ENCODE peak calls at places on chromosomes 11 and 22, in eight cellular contexts. One of them, this sample, is unnamed.

GRCh38 chr11:93967258-93967657 is 53.9 kb upstream of the HEPHL1 start:
- DNase-seq in IMR-90: no peak
- DNase-seq in kidney tubule cell: no peak
- DNase-seq in NCI-H1092 treated with DMSO at 0.1 percent for 48 hours: no peak
- DNase-seq in T-helper 2 cell: no peak
- DNase-seq in body of pancreas: no peak
- DNase-seq in amniotic stem cell: no peak
- DNase-seq in fibroblast of the aortic adventitia: no peak
- DNase-seq in this sample: no peak

GRCh38 chr11:27701262-27702105 is 1.2 kb upstream of the BDNF start:
- DNase-seq in IMR-90: peak; percentile 89
- DNase-seq in kidney tubule cell: peak; percentile 55
- DNase-seq in NCI-H1092 treated with DMSO at 0.1 percent for 48 hours: peak; percentile 38
- DNase-seq in T-helper 2 cell: no peak
- DNase-seq in body of pancreas: no peak
- DNase-seq in amniotic stem cell: peak; percentile 55
- DNase-seq in fibroblast of the aortic adventitia: peak; percentile 76
- DNase-seq in this sample: no peak

GRCh38 chr11:76772100-76772782 is 10.9 kb upstream of the TSKU start:
- DNase-seq in IMR-90: peak; percentile 50
- DNase-seq in kidney tubule cell: no peak
- DNase-seq in NCI-H1092 treated with DMSO at 0.1 percent for 48 hours: no peak
- DNase-seq in T-helper 2 cell: no peak
- DNase-seq in body of pancreas: no peak
- DNase-seq in amniotic stem cell: no peak
- DNase-seq in fibroblast of the aortic adventitia: peak; percentile 49
- DNase-seq in this sample: no peak

GRCh38 chr22:24291538-24292201 is 21.0 kb downstream of the SPECC1L start:
- DNase-seq in IMR-90: no peak
- DNase-seq in kidney tubule cell: no peak
- DNase-seq in NCI-H1092 treated with DMSO at 0.1 percent for 48 hours: no peak
- DNase-seq in T-helper 2 cell: no peak
- DNase-seq in body of pancreas: no peak
- DNase-seq in amniotic stem cell: no peak
- DNase-seq in fibroblast of the aortic adventitia: no peak
- DNase-seq in this sample: no peak

GRCh38 chr22:19823191-19823590 is 31.5 kb downstream of the GNB1L start:
- DNase-seq in IMR-90: no peak
- DNase-seq in kidney tubule cell: no peak
- DNase-seq in NCI-H1092 treated with DMSO at 0.1 percent for 48 hours: no peak
- DNase-seq in T-helper 2 cell: no peak
- DNase-seq in body of pancreas: no peak
- DNase-seq in amniotic stem cell: no peak
- DNase-seq in fibroblast of the aortic adventitia: no peak
- DNase-seq in this sample: no peak

GRCh38 chr11:70068345-70068744 is 9.8 kb upstream of the ANO1 start:
- DNase-seq in IMR-90: no peak
- DNase-seq in kidney tubule cell: no peak
- DNase-seq in NCI-H1092 treated with DMSO at 0.1 percent for 48 hours: no peak
- DNase-seq in T-helper 2 cell: no peak
- DNase-seq in body of pancreas: no peak
- DNase-seq in amniotic stem cell: no peak
- DNase-seq in fibroblast of the aortic adventitia: no peak
- DNase-seq in this sample: no peak

GRCh38 chr22:24953294-24954113 is 988 bp downstream of the KIAA1671 start:
- DNase-seq in IMR-90: no peak
- DNase-seq in kidney tubule cell: peak; percentile 32
- DNase-seq in NCI-H1092 treated with DMSO at 0.1 percent for 48 hours: no peak
- DNase-seq in T-helper 2 cell: no peak
- DNase-seq in body of pancreas: peak; percentile 58
- DNase-seq in amniotic stem cell: no peak
- DNase-seq in fibroblast of the aortic adventitia: no peak
- DNase-seq in this sample: no peak

GRCh38 chr11:33716236-33716635 is 15.6 kb upstream of the C11orf91 start:
- DNase-seq in IMR-90: no peak
- DNase-seq in kidney tubule cell: peak; percentile 48
- DNase-seq in NCI-H1092 treated with DMSO at 0.1 percent for 48 hours: no peak
- DNase-seq in T-helper 2 cell: no peak
- DNase-seq in body of pancreas: peak; percentile 32
- DNase-seq in amniotic stem cell: no peak
- DNase-seq in fibroblast of the aortic adventitia: peak; percentile 67
- DNase-seq in this sample: no peak

GRCh38 chr11:96191752-96192151 is 151.2 kb downstream of the MAML2 start:
- DNase-seq in IMR-90: peak; percentile 24
- DNase-seq in kidney tubule cell: no peak
- DNase-seq in NCI-H1092 treated with DMSO at 0.1 percent for 48 hours: no peak
- DNase-seq in T-helper 2 cell: no peak
- DNase-seq in body of pancreas: no peak
- DNase-seq in amniotic stem cell: no peak
- DNase-seq in fibroblast of the aortic adventitia: peak; percentile 23
- DNase-seq in this sample: no peak

GRCh38 chr22:43242627-43243026 is 55.7 kb upstream of the TTLL12 start:
- DNase-seq in IMR-90: no peak
- DNase-seq in kidney tubule cell: no peak
- DNase-seq in NCI-H1092 treated with DMSO at 0.1 percent for 48 hours: no peak
- DNase-seq in T-helper 2 cell: no peak
- DNase-seq in body of pancreas: no peak
- DNase-seq in amniotic stem cell: no peak
- DNase-seq in fibroblast of the aortic adventitia: no peak
- DNase-seq in this sample: no peak

GRCh38 chr11:128484172-128484571 is 103.2 kb downstream of the ETS1 start:
- DNase-seq in IMR-90: no peak
- DNase-seq in kidney tubule cell: no peak
- DNase-seq in NCI-H1092 treated with DMSO at 0.1 percent for 48 hours: no peak
- DNase-seq in T-helper 2 cell: no peak
- DNase-seq in body of pancreas: peak; percentile 43
- DNase-seq in amniotic stem cell: no peak
- DNase-seq in fibroblast of the aortic adventitia: no peak
- DNase-seq in this sample: no peak

GRCh38 chr22:44133901-44134511 is 46.7 kb upstream of the PARVG start:
- DNase-seq in IMR-90: no peak
- DNase-seq in kidney tubule cell: no peak
- DNase-seq in NCI-H1092 treated with DMSO at 0.1 percent for 48 hours: no peak
- DNase-seq in T-helper 2 cell: no peak
- DNase-seq in body of pancreas: peak; percentile 16
- DNase-seq in amniotic stem cell: no peak
- DNase-seq in fibroblast of the aortic adventitia: peak; percentile 85
- DNase-seq in this sample: no peak

GRCh38 chr11:80096736-80097135 is 655.9 kb upstream of the TENM4 start:
- DNase-seq in IMR-90: peak; percentile 87
- DNase-seq in kidney tubule cell: peak; percentile 98
- DNase-seq in NCI-H1092 treated with DMSO at 0.1 percent for 48 hours: no peak
- DNase-seq in T-helper 2 cell: no peak
- DNase-seq in body of pancreas: no peak
- DNase-seq in amniotic stem cell: peak; percentile 55
- DNase-seq in fibroblast of the aortic adventitia: peak; percentile 56
- DNase-seq in this sample: no peak

GRCh38 chr11:125229916-125230315 is 65.4 kb downstream of the PKNOX2 start:
- DNase-seq in IMR-90: no peak
- DNase-seq in kidney tubule cell: no peak
- DNase-seq in NCI-H1092 treated with DMSO at 0.1 percent for 48 hours: no peak
- DNase-seq in T-helper 2 cell: no peak
- DNase-seq in body of pancreas: no peak
- DNase-seq in amniotic stem cell: no peak
- DNase-seq in fibroblast of the aortic adventitia: no peak
- DNase-seq in this sample: no peak

GRCh38 chr11:66951135-66951534 is 7.0 kb downstream of the PC start:
- DNase-seq in IMR-90: no peak
- DNase-seq in kidney tubule cell: no peak
- DNase-seq in NCI-H1092 treated with DMSO at 0.1 percent for 48 hours: no peak
- DNase-seq in T-helper 2 cell: no peak
- DNase-seq in body of pancreas: no peak
- DNase-seq in amniotic stem cell: no peak
- DNase-seq in fibroblast of the aortic adventitia: no peak
- DNase-seq in this sample: no peak

GRCh38 chr22:43013355-43014061 is 1.4 kb downstream of the PACSIN2 start:
- DNase-seq in IMR-90: no peak
- DNase-seq in kidney tubule cell: peak; percentile 65
- DNase-seq in NCI-H1092 treated with DMSO at 0.1 percent for 48 hours: no peak
- DNase-seq in T-helper 2 cell: no peak
- DNase-seq in body of pancreas: peak; percentile 59
- DNase-seq in amniotic stem cell: no peak
- DNase-seq in fibroblast of the aortic adventitia: no peak
- DNase-seq in this sample: no peak

GRCh38 chr11:101428918-101429317 is 154.9 kb downstream of the TRPC6 start:
- DNase-seq in IMR-90: peak; percentile 54
- DNase-seq in kidney tubule cell: peak; percentile 41
- DNase-seq in NCI-H1092 treated with DMSO at 0.1 percent for 48 hours: no peak
- DNase-seq in T-helper 2 cell: no peak
- DNase-seq in body of pancreas: no peak
- DNase-seq in amniotic stem cell: no peak
- DNase-seq in fibroblast of the aortic adventitia: peak; percentile 29
- DNase-seq in this sample: no peak

GRCh38 chr11:17386331-17387084 is 2.0 kb downstream of the KCNJ11 start:
- DNase-seq in IMR-90: peak; percentile 34
- DNase-seq in kidney tubule cell: peak; percentile 62
- DNase-seq in NCI-H1092 treated with DMSO at 0.1 percent for 48 hours: peak; percentile 48
- DNase-seq in T-helper 2 cell: no peak
- DNase-seq in body of pancreas: peak; percentile 83
- DNase-seq in amniotic stem cell: peak; percentile 5
- DNase-seq in fibroblast of the aortic adventitia: peak; percentile 46
- DNase-seq in this sample: peak; percentile 66

GRCh38 chr22:35498446-35498845 is 42.2 kb upstream of the RASD2 start:
- DNase-seq in IMR-90: no peak
- DNase-seq in kidney tubule cell: no peak
- DNase-seq in NCI-H1092 treated with DMSO at 0.1 percent for 48 hours: no peak
- DNase-seq in T-helper 2 cell: no peak
- DNase-seq in body of pancreas: no peak
- DNase-seq in amniotic stem cell: no peak
- DNase-seq in fibroblast of the aortic adventitia: no peak
- DNase-seq in this sample: no peak

GRCh38 chr22:42621505-42622002 is 6.9 kb upstream of the POLDIP3 start:
- DNase-seq in IMR-90: peak; percentile 61
- DNase-seq in kidney tubule cell: peak; percentile 90
- DNase-seq in NCI-H1092 treated with DMSO at 0.1 percent for 48 hours: peak; percentile 12
- DNase-seq in T-helper 2 cell: peak; percentile 31
- DNase-seq in body of pancreas: peak; percentile 76
- DNase-seq in amniotic stem cell: peak; percentile 35
- DNase-seq in fibroblast of the aortic adventitia: peak; percentile 79
- DNase-seq in this sample: peak; percentile 91

GRCh38 chr11:122344281-122344680 is 228.3 kb upstream of the BLID start:
- DNase-seq in IMR-90: peak; percentile 94
- DNase-seq in kidney tubule cell: no peak
- DNase-seq in NCI-H1092 treated with DMSO at 0.1 percent for 48 hours: no peak
- DNase-seq in T-helper 2 cell: no peak
- DNase-seq in body of pancreas: no peak
- DNase-seq in amniotic stem cell: peak; percentile 76
- DNase-seq in fibroblast of the aortic adventitia: peak; percentile 100
- DNase-seq in this sample: no peak

GRCh38 chr22:32127904-32128303 is 31.2 kb downstream of the C22orf42 start:
- DNase-seq in IMR-90: no peak
- DNase-seq in kidney tubule cell: no peak
- DNase-seq in NCI-H1092 treated with DMSO at 0.1 percent for 48 hours: no peak
- DNase-seq in T-helper 2 cell: no peak
- DNase-seq in body of pancreas: no peak
- DNase-seq in amniotic stem cell: no peak
- DNase-seq in fibroblast of the aortic adventitia: no peak
- DNase-seq in this sample: no peak

GRCh38 chr22:19019029-19019678 is 83.1 kb upstream of the PRODH start:
- DNase-seq in IMR-90: no peak
- DNase-seq in kidney tubule cell: no peak
- DNase-seq in NCI-H1092 treated with DMSO at 0.1 percent for 48 hours: no peak
- DNase-seq in T-helper 2 cell: no peak
- DNase-seq in body of pancreas: no peak
- DNase-seq in amniotic stem cell: no peak
- DNase-seq in fibroblast of the aortic adventitia: no peak
- DNase-seq in this sample: peak; percentile 4

GRCh38 chr11:8872017-8872416 is 39.0 kb upstream of the AKIP1 start:
- DNase-seq in IMR-90: no peak
- DNase-seq in kidney tubule cell: no peak
- DNase-seq in NCI-H1092 treated with DMSO at 0.1 percent for 48 hours: peak; percentile 74
- DNase-seq in T-helper 2 cell: no peak
- DNase-seq in body of pancreas: peak; percentile 7
- DNase-seq in amniotic stem cell: no peak
- DNase-seq in fibroblast of the aortic adventitia: no peak
- DNase-seq in this sample: no peak

GRCh38 chr22:30422481-30423295 is 2.9 kb upstream of the MTFP1 start:
- DNase-seq in IMR-90: peak; percentile 95
- DNase-seq in kidney tubule cell: peak; percentile 98
- DNase-seq in NCI-H1092 treated with DMSO at 0.1 percent for 48 hours: peak; percentile 34
- DNase-seq in T-helper 2 cell: no peak
- DNase-seq in body of pancreas: peak; percentile 79
- DNase-seq in amniotic stem cell: peak; percentile 84
- DNase-seq in fibroblast of the aortic adventitia: peak; percentile 91
- DNase-seq in this sample: no peak

GRCh38 chr11:116422556-116422955 is 350.2 kb downstream of the BUD13 start:
- DNase-seq in IMR-90: no peak
- DNase-seq in kidney tubule cell: no peak
- DNase-seq in NCI-H1092 treated with DMSO at 0.1 percent for 48 hours: no peak
- DNase-seq in T-helper 2 cell: no peak
- DNase-seq in body of pancreas: no peak
- DNase-seq in amniotic stem cell: no peak
- DNase-seq in fibroblast of the aortic adventitia: no peak
- DNase-seq in this sample: no peak

GRCh38 chr11:64419818-64420485 is 61.0 kb downstream of the RPS6KA4 start:
- DNase-seq in IMR-90: no peak
- DNase-seq in kidney tubule cell: no peak
- DNase-seq in NCI-H1092 treated with DMSO at 0.1 percent for 48 hours: no peak
- DNase-seq in T-helper 2 cell: no peak
- DNase-seq in body of pancreas: no peak
- DNase-seq in amniotic stem cell: no peak
- DNase-seq in fibroblast of the aortic adventitia: peak; percentile 60
- DNase-seq in this sample: no peak

GRCh38 chr11:122751298-122752070 is 86.8 kb upstream of the CRTAM start:
- DNase-seq in IMR-90: peak; percentile 72
- DNase-seq in kidney tubule cell: peak; percentile 48
- DNase-seq in NCI-H1092 treated with DMSO at 0.1 percent for 48 hours: peak; percentile 76
- DNase-seq in T-helper 2 cell: no peak
- DNase-seq in body of pancreas: no peak
- DNase-seq in amniotic stem cell: no peak
- DNase-seq in fibroblast of the aortic adventitia: peak; percentile 46
- DNase-seq in this sample: no peak

GRCh38 chr11:86246293-86246675 is 1.7 kb downstream of the EED start:
- DNase-seq in IMR-90: no peak
- DNase-seq in kidney tubule cell: no peak
- DNase-seq in NCI-H1092 treated with DMSO at 0.1 percent for 48 hours: no peak
- DNase-seq in T-helper 2 cell: no peak
- DNase-seq in body of pancreas: no peak
- DNase-seq in amniotic stem cell: no peak
- DNase-seq in fibroblast of the aortic adventitia: peak; percentile 8
- DNase-seq in this sample: no peak

GRCh38 chr22:30021881-30022619 is 58.2 kb upstream of the HORMAD2 start:
- DNase-seq in IMR-90: no peak
- DNase-seq in kidney tubule cell: no peak
- DNase-seq in NCI-H1092 treated with DMSO at 0.1 percent for 48 hours: peak; percentile 70
- DNase-seq in T-helper 2 cell: no peak
- DNase-seq in body of pancreas: no peak
- DNase-seq in amniotic stem cell: no peak
- DNase-seq in fibroblast of the aortic adventitia: no peak
- DNase-seq in this sample: no peak

GRCh38 chr22:17381237-17381913 is 12.1 kb downstream of the CECR2 start:
- DNase-seq in IMR-90: no peak
- DNase-seq in kidney tubule cell: no peak
- DNase-seq in NCI-H1092 treated with DMSO at 0.1 percent for 48 hours: no peak
- DNase-seq in T-helper 2 cell: no peak
- DNase-seq in body of pancreas: no peak
- DNase-seq in amniotic stem cell: no peak
- DNase-seq in fibroblast of the aortic adventitia: no peak
- DNase-seq in this sample: no peak

GRCh38 chr11:45994421-45995341 is 72.2 kb downstream of the LARGE2 start:
- DNase-seq in IMR-90: peak; percentile 51
- DNase-seq in kidney tubule cell: no peak
- DNase-seq in NCI-H1092 treated with DMSO at 0.1 percent for 48 hours: no peak
- DNase-seq in T-helper 2 cell: no peak
- DNase-seq in body of pancreas: no peak
- DNase-seq in amniotic stem cell: no peak
- DNase-seq in fibroblast of the aortic adventitia: peak; percentile 36
- DNase-seq in this sample: no peak

GRCh38 chr11:46251954-46252353 is 25.5 kb upstream of the CREB3L1 start:
- DNase-seq in IMR-90: no peak
- DNase-seq in kidney tubule cell: no peak
- DNase-seq in NCI-H1092 treated with DMSO at 0.1 percent for 48 hours: no peak
- DNase-seq in T-helper 2 cell: no peak
- DNase-seq in body of pancreas: no peak
- DNase-seq in amniotic stem cell: no peak
- DNase-seq in fibroblast of the aortic adventitia: no peak
- DNase-seq in this sample: no peak

GRCh38 chr11:46363031-46363407 is 15.8 kb downstream of the DGKZ start:
- DNase-seq in IMR-90: peak; percentile 67
- DNase-seq in kidney tubule cell: peak; percentile 82
- DNase-seq in NCI-H1092 treated with DMSO at 0.1 percent for 48 hours: no peak
- DNase-seq in T-helper 2 cell: no peak
- DNase-seq in body of pancreas: peak; percentile 54
- DNase-seq in amniotic stem cell: no peak
- DNase-seq in fibroblast of the aortic adventitia: peak; percentile 18
- DNase-seq in this sample: no peak

This sample was measured in GM13977.